ENCODE peak calls at places on chromosomes 16 and 17, in nine cellular contexts. K, C, B, I, F, P, X, L and E are unnamed samples.

GRCh38 chr17:2693561-2694380 is 17.8 kb downstream of the CLUH start:
- DNase-seq in F (no peak), X (no peak), B (no peak), K (no peak), P (no peak), L (no peak), C (no peak), I (no peak), E (no peak)

GRCh38 chr17:64300566-64300965 is 37.5 kb upstream of the TEX2 start:
- DNase-seq in L (no peak), P (no peak), K (no peak), I (no peak), B (no peak), X (no peak), C (no peak), F (no peak), E (no peak)

GRCh38 chr16:3573146-3573815 is 3.9 kb downstream of the NLRC3 start:
- DNase-seq in X (no peak), K (no peak), F (no peak), L (no peak), B (no peak), C (no peak), P (no peak), I (no peak), E (no peak)

GRCh38 chr16:50304467-50305440 is 38.4 kb downstream of the ADCY7 start:
- DNase-seq in C (no peak), X (no peak), I (no peak), L (no peak), K (no peak), B (no peak), F (no peak), P (no peak), E (no peak)

GRCh38 chr16:67471758-67472384 is 9.1 kb downstream of the ATP6V0D1 start:
- DNase-seq in C (no peak), F (no peak), B (no peak), L (no peak), K (no peak), X (no peak), I (no peak), P (no peak), E (no peak)

GRCh38 chr16:75481475-75481874 is 13.8 kb downstream of the CHST6 start:
- DNase-seq in F (no peak), L (no peak), P (no peak), K (no peak), I (no peak), B (no peak), C (no peak), X (no peak), E (no peak)

GRCh38 chr16:54097774-54098173 is 188.8 kb downstream of the IRX3 start:
- DNase-seq in I (no peak), P (no peak), F (no peak), X (no peak), C (no peak), B (no peak), L (no peak), K (no peak), E (no peak)

GRCh38 chr17:13437966-13438779 is 163.6 kb downstream of the HS3ST3A1 start:
- DNase-seq in L (peak), F (peak), B (no peak), C (no peak), I (no peak), K (no peak), X (no peak), P (no peak), E (no peak)

GRCh38 chr17:43823350-43824084 is 9.4 kb downstream of the MPP3 start:
- DNase-seq in C (no peak), B (no peak), L (no peak), X (no peak), K (no peak), F (no peak), I (no peak), P (peak), E (no peak)

GRCh38 chr17:61878520-61878919 is 15.2 kb upstream of the BRIP1 start:
- DNase-seq in X (no peak), L (no peak), P (no peak), F (no peak), C (no peak), I (no peak), K (no peak), B (no peak), E (no peak)

GRCh38 chr16:2253293-2253692 is 1.9 kb upstream of the ECI1 start:
- DNase-seq in K (no peak), B (no peak), I (no peak), L (no peak), C (no peak), X (no peak), F (no peak), P (no peak), E (no peak)

GRCh38 chr17:52170963-52171572 is 12.6 kb upstream of the CA10 start:
- DNase-seq in P (no peak), C (peak), X (no peak), K (peak), I (no peak), F (no peak), B (no peak), L (peak), E (no peak)

GRCh38 chr16:89374393-89374948 is 115.9 kb downstream of the ANKRD11 start:
- DNase-seq in C (no peak), I (no peak), X (no peak), P (no peak), L (no peak), F (no peak), K (no peak), B (no peak), E (no peak)

GRCh38 chr16:48537275-48537674 is 72.7 kb downstream of the N4BP1 start:
- DNase-seq in X (no peak), K (no peak), L (no peak), I (no peak), F (no peak), C (no peak), P (no peak), B (no peak), E (no peak)

GRCh38 chr16:35298460-35299243 is 1839.2 kb downstream of the TP53TG3F start:
- DNase-seq in K (no peak), P (no peak), L (no peak), F (no peak), C (no peak), B (no peak), X (no peak), I (no peak), E (no peak)

GRCh38 chr16:17135439-17135838 is 335.3 kb downstream of the XYLT1 start:
- DNase-seq in B (no peak), P (peak), F (no peak), X (no peak), L (no peak), C (no peak), I (no peak), K (no peak), E (no peak)

GRCh38 chr17:35568561-35568960 is 7.9 kb upstream of the SLFN14 start:
- DNase-seq in K (no peak), X (no peak), I (no peak), P (no peak), F (no peak), L (peak), B (peak), C (no peak), E (peak)

GRCh38 chr16:11306997-11307638 is 26.0 kb upstream of the PRM1 start:
- DNase-seq in L (no peak), B (no peak), I (no peak), P (no peak), F (no peak), X (no peak), K (no peak), C (no peak), E (no peak)

GRCh38 chr16:912322-912683 is 58.5 kb downstream of the LMF1 start:
- DNase-seq in C (no peak), X (no peak), B (no peak), I (no peak), L (no peak), P (no peak), K (no peak), F (no peak), E (no peak)

GRCh38 chr16:63925221-63925620 is 1196.6 kb downstream of the CDH11 start:
- DNase-seq in X (no peak), F (no peak), I (no peak), B (no peak), C (no peak), K (no peak), L (no peak), P (no peak), E (no peak)

GRCh38 chr17:17919169-17920107 is 52.8 kb downstream of the TOM1L2 start:
- DNase-seq in X (no peak), C (peak), B (peak), I (peak), L (peak), P (peak), F (peak), K (peak), E (peak)

GRCh38 chr17:75031972-75032895 is 14.5 kb downstream of the ATP5PD start:
- DNase-seq in B (peak), L (peak), P (no peak), X (no peak), C (no peak), I (peak), F (peak), K (peak), E (peak)

GRCh38 chr17:2172447-2172938 is 117.6 kb downstream of the HIC1 start:
- DNase-seq in C (no peak), X (no peak), B (no peak), I (no peak), L (no peak), F (no peak), K (no peak), P (no peak), E (no peak)

GRCh38 chr17:54256530-54256929 is 433.8 kb downstream of the KIF2B start:
- DNase-seq in B (no peak), I (no peak), X (no peak), P (no peak), F (no peak), K (no peak), C (no peak), L (no peak), E (no peak)